ENCODE peak calls at places on chromosomes 4 and X, in four cellular contexts. T, O, L and D are unnamed samples.

GRCh38 chr4:110119880-110120279 is 78.5 kb downstream of the ELOVL6 start:
- DNase-seq in T (peak; percentile 75), O (no peak), L (peak; percentile 85), D (peak; percentile 51)

GRCh38 chr4:3834921-3835521 is 68.8 kb downstream of the ADRA2C start:
- DNase-seq in O (no peak), T (no peak), L (no peak), D (no peak)

GRCh38 chr4:48499551-48500066 is 9.6 kb downstream of the ZAR1 start:
- DNase-seq in T (no peak), O (no peak), L (no peak), D (no peak)

GRCh38 chr4:98620087-98620784 is 38.2 kb downstream of the TSPAN5 start:
- DNase-seq in O (no peak), T (no peak), L (no peak), D (no peak)

GRCh38 chr4:109177411-109177810 is 125.0 kb downstream of the COL25A1 start:
- DNase-seq in T (no peak), L (no peak), O (no peak), D (no peak)

GRCh38 chr4:110270492-110271197 is 72.2 kb upstream of the ELOVL6 start:
- DNase-seq in O (no peak), L (no peak), T (peak; percentile 80), D (peak; percentile 41)

GRCh38 chr4:94995684-94996394 is 238.1 kb downstream of the BMPR1B start:
- DNase-seq in L (no peak), O (peak; percentile 32), T (peak; percentile 26), D (no peak)

GRCh38 chrX:125203737-125204578 is 115.7 kb upstream of the TEX13C start:
- DNase-seq in L (no peak), O (peak; percentile 16), T (no peak), D (no peak)

GRCh38 chr4:28391877-28392276 is 1531.2 kb downstream of the STIM2 start:
- DNase-seq in L (no peak), O (no peak), T (no peak), D (peak; percentile 23)

GRCh38 chrX:64204252-64204651 is 1.3 kb downstream of the AMER1 start:
- DNase-seq in L (no peak), T (peak; percentile 8), O (peak; percentile 51), D (no peak)

GRCh38 chrX:129239371-129239770 is 283.9 kb downstream of the SMARCA1 start:
- DNase-seq in L (no peak), O (no peak), T (no peak), D (no peak)

GRCh38 chr4:73864973-73865372 is 4.2 kb upstream of the CXCL1 start:
- DNase-seq in T (no peak), O (no peak), L (no peak), D (no peak)

GRCh38 chrX:41384041-41384705 is 50.2 kb downstream of the DDX3X start:
- DNase-seq in L (peak; percentile 72), T (peak; percentile 92), O (peak; percentile 65), D (peak; percentile 48)

GRCh38 chr4:19047481-19047880 is 1025.9 kb upstream of the LCORL start:
- DNase-seq in T (no peak), L (no peak), O (no peak), D (no peak)

GRCh38 chr4:127708985-127709384 is 21.2 kb upstream of the SLC25A31 start:
- DNase-seq in L (peak; percentile 100), T (peak; percentile 76), O (peak; percentile 50), D (no peak)

GRCh38 chrX:70485466-70485865 is 40.8 kb downstream of the DLG3 start:
- DNase-seq in O (no peak), T (no peak), L (peak; percentile 38), D (no peak)

GRCh38 chr4:139736661-139737060 is 71.0 kb downstream of the MGST2 start:
- DNase-seq in T (peak; percentile 3), L (no peak), O (no peak), D (no peak)

GRCh38 chr4:164383187-164384181 is 370.4 kb upstream of the SMIM31 start:
- DNase-seq in L (no peak), T (peak; percentile 68), O (peak; percentile 13), D (no peak)
- H3K4me3 ChIP-seq in L (no peak overlapping the region), T (peak overlapping the region; percentile 12), O (no peak overlapping the region), D (no peak overlapping the region)

GRCh38 chrX:153879741-153880439 is 6.1 kb downstream of the L1CAM start:
- DNase-seq in L (no peak), T (no peak), O (no peak), D (no peak)
- H3K4me3 ChIP-seq in L (no peak overlapping the region), T (no peak overlapping the region), O (no peak overlapping the region), D (no peak overlapping the region)

GRCh38 chrX:147916375-147916968 is 4.8 kb downstream of the FMR1 start:
- DNase-seq in O (no peak), T (no peak), L (no peak), D (no peak)

GRCh38 chrX:147914609-147915008 is 2.9 kb downstream of the FMR1 start:
- DNase-seq in T (no peak), O (no peak), L (no peak), D (no peak)

GRCh38 chrX:147912093-147912801 is 528 bp downstream of the FMR1 start:
- DNase-seq in O (peak; percentile 23), L (no peak), T (peak; percentile 41), D (no peak)

GRCh38 chrX:147911192-147912022 is at the start of gene FMR1:
- DNase-seq in O (peak; percentile 96), T (peak; percentile 91), L (peak; percentile 89), D (peak; percentile 64)

GRCh38 chrX:147913570-147913969 is 1.9 kb downstream of the FMR1 start:
- DNase-seq in L (no peak), O (no peak), T (no peak), D (no peak)
- H3K4me3 ChIP-seq in L (peak overlapping the region; percentile 96), O (no peak overlapping the region), T (peak overlapping the region; percentile 73), D (no peak overlapping the region)

GRCh38 chrX:40173662-40174593 is 76.2 kb upstream of the BCOR start:
- DNase-seq in T (no peak), O (peak; percentile 65), L (peak; percentile 81), D (no peak)
- H3K4me3 ChIP-seq in T (no peak overlapping the region), O (no peak overlapping the region), L (peak overlapping the region; percentile 53), D (no peak overlapping the region)

DNA sequence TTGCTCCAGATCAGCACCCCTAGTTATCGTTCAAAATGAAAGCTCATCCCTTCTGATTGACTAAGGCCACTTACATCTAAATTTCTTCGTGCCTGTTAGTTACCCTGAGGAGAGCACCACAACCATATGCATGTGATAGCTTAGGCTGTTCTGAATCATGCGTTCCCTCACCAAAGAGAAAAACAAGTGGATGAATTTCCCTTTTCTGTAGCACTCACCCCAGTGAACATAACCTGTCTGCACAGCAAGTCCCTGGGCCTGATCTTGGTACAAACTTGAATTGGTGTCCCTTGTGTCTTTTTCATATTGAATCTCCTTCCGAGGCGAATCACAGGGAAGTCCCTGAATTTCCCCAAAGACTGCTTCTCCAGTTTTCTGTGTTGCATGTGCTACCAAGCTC is 100.5 kb downstream of the KLHL8 start:
- DNase-seq in O (no peak), T (no peak), L (no peak), D (no peak)
- H3K4me3 ChIP-seq in O (no peak overlapping the region), T (no peak overlapping the region), L (no peak overlapping the region), D (no peak overlapping the region)